ENCODE peak calls at places on chromosomes 4 and X, in eight cellular contexts. E is K562, P is HCT116, I is endothelial cell of umbilical vein, A is heart left ventricle, S is A549, O is prostate gland, R is body of pancreas. V is an unnamed sample.

GRCh38 chrX:30875957-30876356 is 13.1 kb downstream of the TAB3 start:
- DNase-seq in E (no peak), P (no peak), I (peak; percentile 3), A (no peak), S (no peak), O (no peak), R (no peak), V (no peak)

GRCh38 chrX:15512401-15512965 is 11.9 kb downstream of the BMX start:
- DNase-seq in E (no peak), P (no peak), I (no peak), A (no peak), S (no peak), O (no peak), R (no peak), V (no peak)

GRCh38 chr4:129581305-129581704 is 485.4 kb downstream of the C4orf33 start:
- DNase-seq in E (no peak), P (no peak), I (no peak), A (no peak), S (no peak), O (no peak), R (no peak), V (no peak)

GRCh38 chr4:117868201-117868600 is 166.1 kb upstream of the NDST3 start:
- DNase-seq in E (no peak), P (no peak), I (no peak), A (no peak), S (no peak), O (no peak), R (no peak), V (no peak)

GRCh38 chrX:75781618-75782017 is 3.4 kb downstream of the MAGEE2 start:
- DNase-seq in E (no peak), P (no peak), I (no peak), A (no peak), S (no peak), O (no peak), R (no peak), V (no peak)

GRCh38 chr4:141530627-141531026 is 105.8 kb upstream of the IL15 start:
- DNase-seq in E (no peak), P (no peak), I (no peak), A (no peak), S (no peak), O (no peak), R (no peak), V (no peak)

GRCh38 chr4:56603297-56603696 is 77.8 kb downstream of the HOPX start:
- DNase-seq in E (no peak), P (no peak), I (no peak), A (no peak), S (no peak), O (no peak), R (no peak), V (no peak)

GRCh38 chrX:703466-704210 is 73.0 kb downstream of the SHOX start:
- DNase-seq in E (no peak), P (no peak), I (no peak), A (no peak), S (no peak), O (no peak), R (no peak), V (no peak)

GRCh38 chr4:109266236-109266635 is 36.2 kb downstream of the COL25A1 start:
- DNase-seq in E (no peak), P (no peak), I (no peak), A (no peak), S (no peak), O (no peak), R (no peak), V (no peak)

GRCh38 chrX:20913760-20914159 is 460.5 kb upstream of the CNKSR2 start:
- DNase-seq in E (no peak), P (no peak), I (no peak), A (no peak), S (no peak), O (no peak), R (no peak), V (no peak)

GRCh38 chr4:133084421-133084820 is 64.7 kb upstream of the PCDH10 start:
- DNase-seq in E (no peak), P (no peak), I (no peak), A (no peak), S (no peak), O (no peak), R (no peak), V (no peak)

GRCh38 chrX:9466115-9466495 is 1.2 kb downstream of the TBL1X start:
- DNase-seq in E (no peak), P (no peak), I (peak; percentile 23), A (peak; percentile 64), S (peak; percentile 10), O (peak; percentile 29), R (peak; percentile 44), V (peak; percentile 88)

GRCh38 chrX:106608016-106608415 is 3.8 kb upstream of the RADX start:
- DNase-seq in E (no peak), P (no peak), I (no peak), A (no peak), S (no peak), O (no peak), R (no peak), V (no peak)

GRCh38 chr4:116598155-116598979 is 487.0 kb downstream of the TRAM1L1 start:
- DNase-seq in E (no peak), P (no peak), I (no peak), A (peak; percentile 30), S (no peak), O (no peak), R (no peak), V (no peak)

GRCh38 chr4:155759372-155760252 is 791 bp downstream of the GUCY1B1 start:
- DNase-seq in E (peak; percentile 7), P (no peak), I (peak; percentile 71), A (peak; percentile 91), S (peak; percentile 5), O (no peak), R (peak; percentile 56), V (peak; percentile 89)

GRCh38 chr4:149708513-149709175 is 107.0 kb downstream of the IQCM start:
- DNase-seq in E (no peak), P (peak; percentile 57), I (peak; percentile 86), A (no peak), S (no peak), O (no peak), R (no peak), V (no peak)

GRCh38 chr4:73690051-73690744 is 50.2 kb upstream of the CXCL8 start:
- DNase-seq in E (no peak), P (no peak), I (no peak), A (no peak), S (no peak), O (no peak), R (no peak), V (no peak)

GRCh38 chr4:122167369-122167768 is 15.2 kb downstream of the BLTP1 start:
- DNase-seq in E (no peak), P (no peak), I (no peak), A (no peak), S (no peak), O (no peak), R (no peak), V (no peak)

GRCh38 chrX:57282568-57282967 is 3.9 kb upstream of the FAAH2 start:
- DNase-seq in E (no peak), P (no peak), I (no peak), A (no peak), S (no peak), O (no peak), R (no peak), V (no peak)

GRCh38 chrX:24117288-24117687 is 32.2 kb upstream of the ZFX start:
- DNase-seq in E (no peak), P (no peak), I (peak; percentile 37), A (no peak), S (no peak), O (peak; percentile 10), R (no peak), V (peak; percentile 71)

GRCh38 chr4:27692098-27692679 is 831.5 kb downstream of the STIM2 start:
- DNase-seq in E (no peak), P (peak; percentile 45), I (peak; percentile 5), A (no peak), S (no peak), O (no peak), R (no peak), V (no peak)

GRCh38 chr4:76624271-76624681 is 189.2 kb downstream of the SHROOM3 start:
- DNase-seq in E (no peak), P (no peak), I (no peak), A (no peak), S (no peak), O (no peak), R (peak; percentile 85), V (peak; percentile 66)

GRCh38 chr4:76280488-76281441 is 25.8 kb upstream of the STBD1 start:
- DNase-seq in E (no peak), P (no peak), I (no peak), A (no peak), S (no peak), O (no peak), R (no peak), V (no peak)

GRCh38 chr4:152779513-152780266 is at the start of the genes ARFIP1 and TIGD4:
- DNase-seq in E (peak; percentile 95), P (peak; percentile 95), I (peak; percentile 96), A (peak; percentile 99), S (peak; percentile 81), O (peak; percentile 98), R (peak; percentile 99), V (peak; percentile 99)
- TF ChIP-seq POLR2A in E (peak; percentile 90), P (no peak), I (peak; percentile 62), A (peak; percentile 41), S (peak; percentile 42), O (peak; percentile 69), R (peak; percentile 50), V (no peak)

GRCh38 chrX:71256051-71256450 is 2.1 kb upstream of the ZMYM3 start:
- DNase-seq in E (no peak), P (no peak), I (no peak), A (no peak), S (no peak), O (no peak), R (no peak), V (no peak)

GRCh38 chrX:71252221-71252620 is 1.7 kb downstream of the ZMYM3 start:
- DNase-seq in E (no peak), P (no peak), I (no peak), A (no peak), S (no peak), O (no peak), R (no peak), V (no peak)

GRCh38 chrX:71251456-71251973 is 2.4 kb downstream of the ZMYM3 start:
- DNase-seq in E (no peak), P (no peak), I (no peak), A (no peak), S (no peak), O (no peak), R (no peak), V (no peak)

GRCh38 chrX:71253253-71254091 is 468 bp downstream of the ZMYM3 start:
- DNase-seq in E (peak; percentile 67), P (no peak), I (peak; percentile 58), A (peak; percentile 68), S (peak; percentile 47), O (peak; percentile 3), R (peak; percentile 38), V (no peak)

GRCh38 chrX:71254092-71254941 is at the start of gene ZMYM3:
- DNase-seq in E (peak; percentile 92), P (peak; percentile 50), I (peak; percentile 80), A (peak; percentile 92), S (peak; percentile 85), O (peak; percentile 71), R (peak; percentile 85), V (peak; percentile 93)
- H3K27ac ChIP-seq in E (peak within 1 kb of the TSS; percentile 87), P (peak within 1 kb of the TSS; percentile 68), I (peak within 1 kb of the TSS; percentile 51), A (peak within 1 kb of the TSS; percentile 91), S (peak within 1 kb of the TSS; percentile 98), O (peak within 1 kb of the TSS; percentile 78), R (peak within 1 kb of the TSS; percentile 83), V (peak within 1 kb of the TSS; percentile 90)

GRCh38 chrX:38327007-38327774 is at the start of gene RPGR:
- DNase-seq in E (peak; percentile 91), P (peak; percentile 79), I (peak; percentile 93), A (peak; percentile 95), S (peak; percentile 78), O (peak; percentile 92), R (peak; percentile 94), V (peak; percentile 97)
- TF ChIP-seq POLR2A in E (peak; percentile 70), P (no peak), I (peak; percentile 44), A (peak; percentile 58), S (peak; percentile 50), O (no peak), R (peak; percentile 44), V (no peak)

GRCh38 chrX:13092455-13092941 is 48.1 kb upstream of the FAM9C start:
- DNase-seq in E (no peak), P (no peak), I (no peak), A (no peak), S (no peak), O (no peak), R (no peak), V (peak; percentile 69)
- H3K27ac ChIP-seq in E (no peak overlapping the region), P (no peak overlapping the region), I (no peak overlapping the region), A (no peak overlapping the region), S (no peak overlapping the region), O (no peak overlapping the region), R (no peak overlapping the region), V (no peak overlapping the region)